ENCODE peak calls at places on chromosomes 11 and 22, in four cellular contexts. R is K562, U is HepG2, O is GM12878. P is an unnamed sample.

GRCh38 chr11:91981995-91982394 is 242.6 kb upstream of the FAT3 start:
- DNase-seq in R (no peak), U (no peak), O (no peak), P (no peak)

GRCh38 chr22:22141771-22142591 is 102.6 kb upstream of the VPREB1 start:
- DNase-seq in R (no peak), U (no peak), O (no peak), P (no peak)

GRCh38 chr11:100861221-100861620 is 174.1 kb downstream of the ARHGAP42 start:
- DNase-seq in R (peak), U (no peak), O (no peak), P (no peak)

GRCh38 chr11:15967166-15967565 is 389.2 kb downstream of the SOX6 start:
- DNase-seq in R (peak), U (no peak), O (no peak), P (no peak)

GRCh38 chr22:36332623-36333331 is 55.0 kb downstream of the MYH9 start:
- DNase-seq in R (no peak), U (no peak), O (peak), P (no peak)

GRCh38 chr11:64744544-64745218 is 739 bp upstream of the RASGRP2 start:
- DNase-seq in R (peak), U (no peak), O (no peak), P (no peak)

GRCh38 chr22:22840778-22841177 is 46.8 kb upstream of the IGLL5 start:
- DNase-seq in R (no peak), U (no peak), O (no peak), P (no peak)

GRCh38 chr22:25402160-25402500 is 162.3 kb upstream of the GRK3 start:
- DNase-seq in R (no peak), U (no peak), O (no peak), P (no peak)

GRCh38 chr11:36362902-36363301 is 66.8 kb downstream of the PRR5L start:
- DNase-seq in R (no peak), U (no peak), O (no peak), P (no peak)

GRCh38 chr11:115759622-115760527 is 255.7 kb upstream of the CADM1 start:
- DNase-seq in R (no peak), U (no peak), O (no peak), P (no peak)

GRCh38 chr22:43378011-43378704 is 33.7 kb upstream of the MPPED1 start:
- DNase-seq in R (no peak), U (peak), O (peak), P (no peak)

GRCh38 chr22:45804986-45805325 is 133.3 kb downstream of the ATXN10 start:
- DNase-seq in R (no peak), U (peak), O (no peak), P (no peak)

GRCh38 chr22:19201858-19202798 is 23.6 kb upstream of the SLC25A1 start:
- DNase-seq in R (peak), U (no peak), O (no peak), P (no peak)

GRCh38 chr22:27810566-27810965 is 9.0 kb upstream of the MN1 start:
- DNase-seq in R (no peak), U (peak), O (no peak), P (no peak)

GRCh38 chr11:36122715-36123114 is 166.5 kb downstream of the COMMD9 start:
- DNase-seq in R (no peak), U (no peak), O (no peak), P (no peak)

GRCh38 chr11:46121724-46122477 is 647 bp upstream of the PHF21A start:
- DNase-seq in R (peak), U (peak), O (no peak), P (peak)

GRCh38 chr11:16815047-16815767 is 76.8 kb downstream of the C11orf58 start:
- DNase-seq in R (no peak), U (no peak), O (no peak), P (no peak)

GRCh38 chr11:93857413-93858185 is 7.2 kb upstream of the VSTM5 start:
- DNase-seq in R (no peak), U (no peak), O (no peak), P (no peak)

GRCh38 chr22:35742342-35743100 is 24.8 kb downstream of the APOL5 start:
- DNase-seq in R (peak), U (no peak), O (no peak), P (peak)

GRCh38 chr11:77446911-77447629 is 26.8 kb downstream of the PAK1 start:
- DNase-seq in R (no peak), U (peak), O (no peak), P (no peak)

GRCh38 chr11:17716807-17717206 is 2.6 kb upstream of the MYOD1 start:
- DNase-seq in R (no peak), U (no peak), O (no peak), P (no peak)

GRCh38 chr11:58652726-58653280 is 30.3 kb downstream of the CNTF start:
- DNase-seq in R (no peak), U (no peak), O (no peak), P (no peak)

GRCh38 chr22:27844656-27845602 is 43.4 kb upstream of the MN1 start:
- DNase-seq in R (no peak), U (no peak), O (no peak), P (no peak)

GRCh38 chr11:63914896-63915681 is 1.9 kb downstream of the RCOR2 start:
- DNase-seq in R (no peak), U (no peak), O (no peak), P (no peak)

GRCh38 chr11:125941241-125941605 is 4.6 kb upstream of the VSIG10L2 start:
- DNase-seq in R (no peak), U (no peak), O (no peak), P (no peak)

GRCh38 chr22:35547993-35548761 is 7.5 kb downstream of the RASD2 start:
- DNase-seq in R (peak), U (no peak), O (no peak), P (peak)

GRCh38 chr11:125626381-125626950 is 1.5 kb downstream of the CHEK1 start:
- DNase-seq in R (no peak), U (peak), O (peak), P (no peak)

GRCh38 chr22:36279219-36279666 is 26.3 kb downstream of the APOL1 start:
- DNase-seq in R (no peak), U (peak), O (no peak), P (no peak)

GRCh38 chr11:122661182-122661945 is 5.8 kb downstream of the UBASH3B start:
- DNase-seq in R (no peak), U (no peak), O (no peak), P (no peak)

GRCh38 chr11:11856638-11857037 is 14.9 kb downstream of the USP47 start:
- DNase-seq in R (no peak), U (no peak), O (peak), P (no peak)

GRCh38 chr11:61978703-61979661 is 11.5 kb upstream of the FTH1 start:
- DNase-seq in R (no peak), U (no peak), O (no peak), P (no peak)

GRCh38 chr11:32137869-32138268 is 47.0 kb downstream of the RCN1 start:
- DNase-seq in R (no peak), U (no peak), O (peak), P (no peak)

GRCh38 chr11:34564807-34565241 is 51.2 kb upstream of the ELF5 start:
- DNase-seq in R (no peak), U (peak), O (no peak), P (no peak)

GRCh38 chr11:6307879-6308278 is 12.4 kb downstream of the CAVIN3 start:
- DNase-seq in R (no peak), U (no peak), O (no peak), P (no peak)

GRCh38 chr11:26522912-26523610 is 49.0 kb downstream of the MUC15 start:
- DNase-seq in R (no peak), U (peak), O (no peak), P (no peak)

DNA sequence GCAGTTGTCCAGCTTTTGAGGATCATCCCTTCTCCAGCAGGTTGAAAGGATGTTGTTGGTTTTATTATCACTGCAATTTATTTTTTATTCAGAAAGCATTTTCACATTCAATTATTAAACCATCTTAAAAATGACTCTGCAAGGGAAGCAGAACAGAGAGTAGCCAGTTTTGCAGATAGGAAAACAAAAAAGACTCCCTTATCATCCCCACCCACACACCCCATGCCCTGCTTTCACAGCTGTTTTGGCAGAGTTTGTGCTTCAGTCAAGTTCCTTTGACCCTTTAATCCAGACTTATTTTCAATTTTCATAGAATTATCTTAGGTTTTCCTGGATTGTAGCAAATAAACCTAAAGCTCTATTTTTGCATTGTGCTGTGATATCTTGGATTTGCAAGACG is 44.4 kb downstream of the MUC15 start:
- DNase-seq in R (no peak), U (no peak), O (no peak), P (no peak)
- TF ChIP-seq FOXK2 in R (no peak), U (no peak), O (no peak), P (no peak)

DNA sequence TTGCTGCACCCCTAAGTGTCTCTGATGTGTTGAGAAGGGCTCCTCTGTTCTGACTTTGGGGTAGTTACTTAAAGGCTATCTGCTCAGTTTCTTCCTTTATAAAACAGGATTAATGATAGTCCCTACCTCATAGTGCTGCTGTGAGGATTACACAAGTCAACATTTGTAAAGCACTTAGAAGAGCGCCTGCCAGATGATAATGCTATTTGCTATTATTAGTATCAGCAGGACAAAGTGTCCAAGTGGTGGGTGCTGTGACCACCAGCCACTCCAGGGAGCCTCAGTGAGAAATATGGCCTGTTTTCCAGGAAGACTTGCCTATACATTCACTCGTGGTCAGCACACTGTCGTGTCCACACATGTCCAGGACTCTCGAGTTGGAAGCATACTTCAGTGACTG is 16.2 kb downstream of the POU2F3 start:
- DNase-seq in R (no peak), U (no peak), O (no peak), P (no peak)
- TF ChIP-seq TARDBP in R (no peak), U (no peak), O (no peak), P (no peak)

GRCh38 chr11:66222358-66223149 is 45.9 kb upstream of the RAB1B start:
- DNase-seq in R (peak), U (peak), O (peak), P (peak)

GRCh38 chr11:66220566-66220935 is 47.9 kb upstream of the RAB1B start:
- DNase-seq in R (no peak), U (no peak), O (no peak), P (no peak)

GRCh38 chr11:66221012-66221411 is 47.4 kb upstream of the RAB1B start:
- DNase-seq in R (no peak), U (no peak), O (no peak), P (no peak)

GRCh38 chr11:66219846-66220565 is 48.4 kb upstream of the RAB1B start:
- DNase-seq in R (no peak), U (no peak), O (no peak), P (no peak)

DNA sequence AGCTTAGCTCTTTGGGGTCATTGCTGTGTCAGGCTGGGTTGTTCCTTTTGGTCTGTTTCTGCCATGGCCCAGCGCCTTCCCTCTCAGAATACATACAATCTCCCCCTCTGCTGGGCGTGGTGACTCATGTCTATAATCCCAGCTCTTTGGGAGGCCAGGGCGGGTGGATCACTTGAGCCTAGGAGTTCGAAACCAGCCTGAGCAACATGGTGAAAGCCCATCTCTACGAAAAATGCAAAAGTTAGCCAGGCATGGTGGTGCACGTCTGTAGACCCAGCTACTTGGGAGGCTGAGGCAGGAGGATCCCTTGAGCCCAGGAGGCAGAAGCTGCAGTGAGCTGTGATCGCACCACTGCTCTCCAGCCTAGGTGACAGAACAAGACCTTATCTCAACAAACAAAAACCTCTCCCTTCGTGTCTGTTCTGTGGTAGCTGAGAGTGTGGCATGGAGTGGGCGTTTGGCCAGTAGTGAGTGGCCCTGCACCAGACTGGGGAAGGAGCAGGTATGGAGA is 46.7 kb upstream of the RAB1B start:
- DNase-seq in R (no peak), U (no peak), O (peak), P (no peak)
- TF ChIP-seq FOXK2 in R (no peak), U (no peak), O (no peak), P (no peak)

GRCh38 chr11:2175659-2176058 is 4.0 kb upstream of the TH start:
- DNase-seq in R (no peak), U (no peak), O (no peak), P (no peak)
- TF ChIP-seq TARDBP in R (no peak), U (no peak), O (no peak), P (no peak)

P was measured in HEK293T.